ENCODE peak calls at places on chromosome 9, in seven cellular contexts. One of them, this sample, is unnamed.

GRCh38 chr9:98164912-98165311 is 27.5 kb downstream of the CORO2A start:
- DNase-seq in endothelial cell: no peak
- DNase-seq in neural crest cell: no peak
- DNase-seq in BJ: no peak
- DNase-seq in upper lobe of right lung: no peak
- DNase-seq in omental fat pad: no peak
- DNase-seq in IMR-90: no peak
- DNase-seq in this sample: no peak

GRCh38 chr9:110030632-110031031 is 177.3 kb downstream of the C9orf152 start:
- DNase-seq in upper lobe of right lung: no peak
- DNase-seq in endothelial cell: no peak
- DNase-seq in omental fat pad: no peak
- DNase-seq in IMR-90: peak
- DNase-seq in neural crest cell: no peak
- DNase-seq in BJ: no peak
- DNase-seq in this sample: no peak

GRCh38 chr9:133405508-133406009 is 12.3 kb downstream of the REXO4 start:
- DNase-seq in upper lobe of right lung: no peak
- DNase-seq in omental fat pad: no peak
- DNase-seq in BJ: no peak
- DNase-seq in neural crest cell: no peak
- DNase-seq in IMR-90: peak
- DNase-seq in endothelial cell: no peak
- DNase-seq in this sample: no peak

GRCh38 chr9:22107646-22108045 is 98.5 kb upstream of the CDKN2B start:
- DNase-seq in BJ: no peak
- DNase-seq in upper lobe of right lung: no peak
- DNase-seq in endothelial cell: no peak
- DNase-seq in omental fat pad: no peak
- DNase-seq in IMR-90: no peak
- DNase-seq in neural crest cell: no peak
- DNase-seq in this sample: no peak

GRCh38 chr9:136791466-136792276 is 527 bp downstream of the TMEM141 start:
- DNase-seq in neural crest cell: peak
- DNase-seq in IMR-90: no peak
- DNase-seq in endothelial cell: peak
- DNase-seq in upper lobe of right lung: peak
- DNase-seq in BJ: no peak
- DNase-seq in omental fat pad: no peak
- DNase-seq in this sample: peak

GRCh38 chr9:127561491-127562270 is 50.4 kb upstream of the STXBP1 start:
- DNase-seq in IMR-90: peak
- DNase-seq in endothelial cell: no peak
- DNase-seq in omental fat pad: peak
- DNase-seq in BJ: peak
- DNase-seq in neural crest cell: no peak
- DNase-seq in upper lobe of right lung: peak
- DNase-seq in this sample: no peak

GRCh38 chr9:113774968-113775367 is 101.1 kb upstream of the ZNF618 start:
- DNase-seq in IMR-90: no peak
- DNase-seq in endothelial cell: no peak
- DNase-seq in neural crest cell: no peak
- DNase-seq in BJ: no peak
- DNase-seq in upper lobe of right lung: no peak
- DNase-seq in omental fat pad: no peak
- DNase-seq in this sample: no peak

GRCh38 chr9:16732546-16732945 is 137.9 kb downstream of the BNC2 start:
- DNase-seq in IMR-90: no peak
- DNase-seq in omental fat pad: no peak
- DNase-seq in upper lobe of right lung: no peak
- DNase-seq in neural crest cell: no peak
- DNase-seq in BJ: no peak
- DNase-seq in endothelial cell: no peak
- DNase-seq in this sample: no peak

GRCh38 chr9:96661711-96662110 is 6.6 kb upstream of the PRXL2C start:
- DNase-seq in IMR-90: peak
- DNase-seq in upper lobe of right lung: no peak
- DNase-seq in omental fat pad: no peak
- DNase-seq in endothelial cell: no peak
- DNase-seq in BJ: no peak
- DNase-seq in neural crest cell: no peak
- DNase-seq in this sample: no peak

GRCh38 chr9:134497283-134497860 is 144.2 kb upstream of the COL5A1 start:
- DNase-seq in upper lobe of right lung: no peak
- DNase-seq in IMR-90: peak
- DNase-seq in BJ: no peak
- DNase-seq in omental fat pad: no peak
- DNase-seq in endothelial cell: no peak
- DNase-seq in neural crest cell: no peak
- DNase-seq in this sample: no peak

GRCh38 chr9:131405858-131406566 is 12.1 kb downstream of the PRRC2B start:
- DNase-seq in BJ: no peak
- DNase-seq in omental fat pad: no peak
- DNase-seq in endothelial cell: no peak
- DNase-seq in neural crest cell: no peak
- DNase-seq in upper lobe of right lung: no peak
- DNase-seq in IMR-90: no peak
- DNase-seq in this sample: no peak

GRCh38 chr9:131406567-131407436 is 12.9 kb downstream of the PRRC2B start:
- DNase-seq in BJ: no peak
- DNase-seq in neural crest cell: no peak
- DNase-seq in endothelial cell: no peak
- DNase-seq in upper lobe of right lung: no peak
- DNase-seq in omental fat pad: no peak
- DNase-seq in IMR-90: no peak
- DNase-seq in this sample: peak

GRCh38 chr9:131409458-131409992 is 15.6 kb downstream of the PRRC2B start:
- DNase-seq in omental fat pad: no peak
- DNase-seq in BJ: no peak
- DNase-seq in IMR-90: no peak
- DNase-seq in endothelial cell: no peak
- DNase-seq in neural crest cell: no peak
- DNase-seq in upper lobe of right lung: no peak
- DNase-seq in this sample: no peak

GRCh38 chr9:131410051-131410491 is 16.2 kb downstream of the PRRC2B start:
- DNase-seq in neural crest cell: no peak
- DNase-seq in endothelial cell: no peak
- DNase-seq in IMR-90: peak
- DNase-seq in omental fat pad: no peak
- DNase-seq in upper lobe of right lung: no peak
- DNase-seq in BJ: no peak
- DNase-seq in this sample: no peak

DNA sequence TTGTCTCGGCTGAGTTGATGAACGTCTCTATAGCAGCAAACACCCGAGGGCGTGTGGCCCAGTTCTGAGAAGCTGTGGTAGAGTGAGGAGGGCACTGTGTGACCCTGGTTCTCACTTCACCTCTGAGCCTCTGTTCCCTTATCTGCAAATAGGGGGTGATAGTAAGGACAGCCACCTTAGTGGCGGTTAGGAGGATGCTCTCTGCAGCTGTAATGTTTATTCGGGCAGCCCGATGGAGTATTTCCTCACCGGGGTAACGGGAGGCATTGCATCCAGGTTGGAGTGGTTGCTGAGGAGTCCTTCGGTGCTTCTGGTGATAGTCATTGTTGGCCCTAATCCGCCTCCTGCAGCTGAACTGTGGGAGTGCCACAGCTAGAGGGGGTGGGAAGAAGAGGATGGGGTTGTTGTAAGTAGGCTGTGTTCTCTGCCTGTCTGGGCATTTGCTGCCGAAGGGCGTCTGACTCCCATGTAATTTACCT is 13.9 kb downstream of the PRRC2B start:
- DNase-seq in endothelial cell: peak
- DNase-seq in IMR-90: no peak
- DNase-seq in upper lobe of right lung: peak
- DNase-seq in omental fat pad: no peak
- DNase-seq in BJ: no peak
- DNase-seq in neural crest cell: no peak
- DNase-seq in this sample: peak
- TF ChIP-seq CTCF in endothelial cell: no peak
- TF ChIP-seq CTCF in IMR-90: peak
- TF ChIP-seq CTCF in upper lobe of right lung: peak
- TF ChIP-seq CTCF in omental fat pad: no peak
- TF ChIP-seq CTCF in BJ: peak
- TF ChIP-seq CTCF in neural crest cell: no peak
- TF ChIP-seq CTCF in this sample: peak

GRCh38 chr9:93814561-93814960 is 140.6 kb downstream of the BARX1 start:
- DNase-seq in IMR-90: no peak
- DNase-seq in upper lobe of right lung: peak
- DNase-seq in BJ: no peak
- DNase-seq in omental fat pad: no peak
- DNase-seq in endothelial cell: no peak
- DNase-seq in neural crest cell: no peak
- DNase-seq in this sample: no peak
- TF ChIP-seq CTCF in IMR-90: no peak
- TF ChIP-seq CTCF in upper lobe of right lung: no peak
- TF ChIP-seq CTCF in BJ: no peak
- TF ChIP-seq CTCF in omental fat pad: no peak
- TF ChIP-seq CTCF in endothelial cell: peak
- TF ChIP-seq CTCF in neural crest cell: peak
- TF ChIP-seq CTCF in this sample: no peak

GRCh38 chr9:91405343-91406077 is 18.1 kb downstream of the NFIL3 start:
- DNase-seq in endothelial cell: no peak
- DNase-seq in omental fat pad: no peak
- DNase-seq in upper lobe of right lung: no peak
- DNase-seq in BJ: no peak
- DNase-seq in neural crest cell: no peak
- DNase-seq in IMR-90: no peak
- DNase-seq in this sample: no peak
- TF ChIP-seq CTCF in endothelial cell: no peak
- TF ChIP-seq CTCF in omental fat pad: no peak
- TF ChIP-seq CTCF in upper lobe of right lung: no peak
- TF ChIP-seq CTCF in BJ: no peak
- TF ChIP-seq CTCF in neural crest cell: no peak
- TF ChIP-seq CTCF in IMR-90: no peak
- TF ChIP-seq CTCF in this sample: no peak

GRCh38 chr9:36996677-36997076 is 37.4 kb downstream of the PAX5 start:
- DNase-seq in upper lobe of right lung: no peak
- DNase-seq in neural crest cell: no peak
- DNase-seq in BJ: no peak
- DNase-seq in IMR-90: no peak
- DNase-seq in endothelial cell: no peak
- DNase-seq in omental fat pad: no peak
- DNase-seq in this sample: no peak

GRCh38 chr9:36993933-36994764 is 39.9 kb downstream of the PAX5 start:
- DNase-seq in BJ: no peak
- DNase-seq in IMR-90: no peak
- DNase-seq in neural crest cell: no peak
- DNase-seq in endothelial cell: no peak
- DNase-seq in omental fat pad: no peak
- DNase-seq in upper lobe of right lung: no peak
- DNase-seq in this sample: no peak

GRCh38 chr9:36992501-36993316 is 41.4 kb downstream of the PAX5 start:
- DNase-seq in IMR-90: no peak
- DNase-seq in neural crest cell: no peak
- DNase-seq in omental fat pad: no peak
- DNase-seq in BJ: no peak
- DNase-seq in upper lobe of right lung: no peak
- DNase-seq in endothelial cell: no peak
- DNase-seq in this sample: no peak

GRCh38 chr9:36997414-36997813 is 36.7 kb downstream of the PAX5 start:
- DNase-seq in IMR-90: peak
- DNase-seq in neural crest cell: no peak
- DNase-seq in endothelial cell: no peak
- DNase-seq in omental fat pad: no peak
- DNase-seq in upper lobe of right lung: no peak
- DNase-seq in BJ: no peak
- DNase-seq in this sample: no peak

DNA sequence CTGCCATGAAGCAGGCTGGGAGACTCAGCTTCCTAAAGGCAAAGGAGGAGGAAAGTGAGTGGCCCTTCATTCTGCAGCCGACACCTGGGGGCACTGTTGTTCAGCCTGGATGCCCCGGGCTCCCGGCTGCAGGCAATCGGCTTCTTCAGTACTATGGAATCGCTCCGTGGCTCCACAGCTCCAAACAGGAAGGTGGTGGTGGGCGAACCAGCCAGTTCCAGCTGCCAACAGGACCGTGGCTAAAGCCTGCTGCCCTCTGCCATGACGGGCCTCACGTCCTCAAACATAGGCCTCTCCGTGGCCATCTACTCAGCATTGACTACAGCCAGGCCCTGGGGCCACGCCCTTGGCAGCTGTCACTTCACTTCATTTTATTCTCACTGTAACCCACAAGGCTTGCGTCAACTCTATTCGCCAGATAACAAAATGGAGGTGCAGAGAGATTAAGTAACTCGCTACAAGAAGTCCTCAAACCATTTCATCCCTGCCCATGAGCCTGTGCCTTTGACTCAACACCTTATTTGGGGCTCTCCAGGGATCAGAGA is 38.1 kb downstream of the PAX5 start:
- DNase-seq in BJ: no peak
- DNase-seq in IMR-90: peak
- DNase-seq in upper lobe of right lung: peak
- DNase-seq in neural crest cell: peak
- DNase-seq in endothelial cell: peak
- DNase-seq in omental fat pad: no peak
- DNase-seq in this sample: peak
- TF ChIP-seq CTCF in BJ: peak
- TF ChIP-seq CTCF in IMR-90: peak
- TF ChIP-seq CTCF in upper lobe of right lung: peak
- TF ChIP-seq CTCF in neural crest cell: peak
- TF ChIP-seq CTCF in endothelial cell: peak
- TF ChIP-seq CTCF in omental fat pad: no peak
- TF ChIP-seq CTCF in this sample: peak

DNA sequence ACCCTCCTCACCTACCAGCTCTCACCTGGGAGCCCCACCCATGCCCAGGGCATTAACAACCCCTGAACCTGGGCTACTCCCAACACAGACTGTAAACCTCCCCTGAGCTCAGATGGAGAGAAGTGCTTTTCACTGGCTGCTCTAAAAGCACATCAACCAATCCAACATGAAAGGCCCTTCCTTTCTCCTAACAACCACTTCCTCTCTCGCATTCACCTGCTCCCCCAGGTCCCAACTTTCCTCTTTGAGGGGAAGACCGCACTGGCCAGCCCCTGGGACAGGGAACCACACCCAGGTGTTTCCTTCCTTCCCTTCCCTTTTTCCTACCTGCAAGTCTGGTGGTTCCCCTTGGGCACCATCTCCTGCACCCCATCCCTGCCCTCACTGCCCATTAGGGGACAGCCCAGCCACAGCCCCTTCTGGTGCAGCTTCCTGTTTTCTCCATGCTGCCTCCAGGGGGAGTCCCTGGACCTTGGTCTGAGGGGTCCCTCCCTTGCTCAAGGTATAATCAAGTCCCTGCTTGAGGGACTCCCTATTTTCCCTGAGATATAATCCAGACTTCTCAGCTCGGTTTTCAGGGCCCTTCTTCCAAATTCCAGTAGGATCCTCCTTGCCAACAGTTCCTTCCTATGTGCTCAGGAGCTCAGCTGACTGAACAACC is 30.5 kb upstream of the DAB2IP start:
- DNase-seq in neural crest cell: peak
- DNase-seq in endothelial cell: peak
- DNase-seq in BJ: no peak
- DNase-seq in upper lobe of right lung: no peak
- DNase-seq in IMR-90: no peak
- DNase-seq in omental fat pad: no peak
- DNase-seq in this sample: no peak
- TF ChIP-seq CTCF in neural crest cell: peak
- TF ChIP-seq CTCF in endothelial cell: peak
- TF ChIP-seq CTCF in BJ: peak
- TF ChIP-seq CTCF in upper lobe of right lung: peak
- TF ChIP-seq CTCF in IMR-90: peak
- TF ChIP-seq CTCF in omental fat pad: no peak
- TF ChIP-seq CTCF in this sample: no peak

GRCh38 chr9:248278-248961 is 33.8 kb downstream of the DOCK8 start:
- DNase-seq in IMR-90: no peak
- DNase-seq in omental fat pad: no peak
- DNase-seq in upper lobe of right lung: no peak
- DNase-seq in endothelial cell: no peak
- DNase-seq in BJ: no peak
- DNase-seq in neural crest cell: no peak
- DNase-seq in this sample: no peak
- TF ChIP-seq CTCF in IMR-90: no peak
- TF ChIP-seq CTCF in omental fat pad: no peak
- TF ChIP-seq CTCF in upper lobe of right lung: no peak
- TF ChIP-seq CTCF in endothelial cell: no peak
- TF ChIP-seq CTCF in BJ: no peak
- TF ChIP-seq CTCF in neural crest cell: no peak
- TF ChIP-seq CTCF in this sample: no peak

This sample was measured in natural killer cell.